ENCODE peak calls at places on chromosomes 6 and 20, in eight cellular contexts. B is ovary; J is hepatocyte; H is cerebellum; S is putamen; D is GM20000; A is astrocyte of the spinal cord; X is naive thymus-derived CD4-positive, alpha-beta T cell. Z is an unnamed sample.

GRCh38 chr20:63794614-63795013 is 36.5 kb downstream of the ZBTB46 start:
- DNase-seq in B (no peak), J (no peak), H (no peak), S (no peak), D (no peak), A (no peak), X (no peak), Z (no peak)

GRCh38 chr6:20238688-20239587 is 26.7 kb upstream of the MBOAT1 start:
- DNase-seq in B (no peak), J (no peak), H (no peak), S (no peak), D (no peak), A (no peak), X (no peak), Z (no peak)

GRCh38 chr6:163588211-163588919 is 173.8 kb downstream of the QKI start:
- DNase-seq in B (no peak), J (no peak), H (no peak), S (no peak), D (no peak), A (peak), X (no peak), Z (no peak)

GRCh38 chr6:42702200-42702599 is 20.2 kb downstream of the PRPH2 start:
- DNase-seq in B (no peak), J (no peak), H (no peak), S (no peak), D (no peak), A (no peak), X (no peak), Z (no peak)

GRCh38 chr20:58192065-58192464 is 36.4 kb downstream of the ANKRD60 start:
- DNase-seq in B (no peak), J (no peak), H (no peak), S (no peak), D (no peak), A (no peak), X (no peak), Z (no peak)

GRCh38 chr6:118284736-118285360 is 263.2 kb upstream of the PLN start:
- DNase-seq in B (no peak), J (no peak), H (peak), S (no peak), D (no peak), A (peak), X (no peak), Z (peak)

GRCh38 chr20:38196592-38196991 is 31.5 kb upstream of the TGM2 start:
- DNase-seq in B (peak), J (peak), H (no peak), S (no peak), D (no peak), A (no peak), X (no peak), Z (no peak)

GRCh38 chr6:49929340-49929739 is 34.6 kb downstream of the DEFB114 start:
- DNase-seq in B (no peak), J (no peak), H (no peak), S (no peak), D (no peak), A (no peak), X (no peak), Z (no peak)

GRCh38 chr6:111861321-111861938 is 11.8 kb downstream of the FYN start:
- DNase-seq in B (no peak), J (no peak), H (no peak), S (no peak), D (no peak), A (no peak), X (no peak), Z (no peak)

GRCh38 chr20:1588869-1589460 is 30.8 kb downstream of the SIRPB1 start:
- DNase-seq in B (no peak), J (no peak), H (no peak), S (no peak), D (no peak), A (no peak), X (no peak), Z (no peak)

GRCh38 chr6:93584280-93584679 is 164.9 kb upstream of the EPHA7 start:
- DNase-seq in B (no peak), J (no peak), H (no peak), S (no peak), D (no peak), A (no peak), X (no peak), Z (no peak)

GRCh38 chr6:37575221-37575620 is 75.5 kb upstream of the CCDC167 start:
- DNase-seq in B (no peak), J (no peak), H (no peak), S (no peak), D (no peak), A (no peak), X (no peak), Z (no peak)

GRCh38 chr6:72500669-72501068 is 121.2 kb upstream of the KCNQ5 start:
- DNase-seq in B (no peak), J (no peak), H (no peak), S (no peak), D (no peak), A (no peak), X (no peak), Z (no peak)

GRCh38 chr20:8144282-8145245 is 12.5 kb downstream of the PLCB1 start:
- DNase-seq in B (no peak), J (no peak), H (no peak), S (no peak), D (no peak), A (peak), X (no peak), Z (no peak)

GRCh38 chr20:15889073-15889923 is 684.0 kb downstream of the KIF16B start:
- DNase-seq in B (no peak), J (peak), H (no peak), S (no peak), D (no peak), A (no peak), X (no peak), Z (no peak)

GRCh38 chr6:11705069-11705468 is 73.5 kb downstream of the ADTRP start:
- DNase-seq in B (no peak), J (no peak), H (no peak), S (no peak), D (no peak), A (no peak), X (no peak), Z (no peak)

GRCh38 chr6:11042750-11043551 is 1.2 kb downstream of the ELOVL2 start:
- DNase-seq in B (no peak), J (no peak), H (no peak), S (no peak), D (peak), A (peak), X (no peak), Z (no peak)

GRCh38 chr20:33443006-33443511 is 504 bp downstream of the SNTA1 start:
- DNase-seq in B (peak), J (peak), H (no peak), S (no peak), D (no peak), A (no peak), X (no peak), Z (no peak)